ENCODE peak calls at places on chromosomes 4 and X, in six cellular contexts. B is SJCRH30, W is lung, A is PC-3, N is prostate gland, G is fibroblast of lung. S is an unnamed sample. For H3K9me3, H3K36me3 and H3K4me1, the result is how much of the 10 kb centered on the place peaks cover.

GRCh38 chrX:10433296-10433965 is 187.0 kb downstream of the MID1 start:
- DNase-seq in B (peak), W (no peak), A (no peak), N (no peak), G (no peak), S (no peak)

GRCh38 chr4:38902695-38903094 is 35.1 kb downstream of the FAM114A1 start:
- DNase-seq in B (peak), W (no peak), A (peak), N (no peak), G (peak), S (no peak)

GRCh38 chr4:139728146-139728545 is 62.5 kb downstream of the MGST2 start:
- DNase-seq in B (no peak), W (no peak), A (no peak), N (no peak), G (no peak), S (no peak)

GRCh38 chr4:74619931-74620702 is 174.2 kb downstream of the BTC start:
- DNase-seq in B (no peak), W (no peak), A (peak), N (no peak), G (peak), S (no peak)

GRCh38 chr4:80614319-80614718 is 278.8 kb downstream of the CFAP299 start:
- DNase-seq in B (no peak), W (no peak), A (no peak), N (no peak), G (no peak), S (peak)

GRCh38 chr4:7620814-7621176 is 186.1 kb upstream of the PSAPL1 start:
- DNase-seq in B (no peak), W (no peak), A (no peak), N (no peak), G (no peak), S (no peak)

GRCh38 chr4:18343581-18343980 is 322.0 kb upstream of the LCORL start:
- DNase-seq in B (no peak), W (no peak), A (no peak), N (no peak), G (no peak), S (no peak)

GRCh38 chrX:4710618-4711433 is 997.4 kb upstream of the PRKX start:
- DNase-seq in B (no peak), W (no peak), A (no peak), N (no peak), G (no peak), S (no peak)

GRCh38 chrX:63718010-63718694 is 66.9 kb downstream of the ARHGEF9 start:
- DNase-seq in B (no peak), W (no peak), A (no peak), N (no peak), G (no peak), S (no peak)

GRCh38 chr4:123017636-123018390 is 95.4 kb upstream of the NUDT6 start:
- DNase-seq in B (peak), W (no peak), A (peak), N (no peak), G (peak), S (no peak)

GRCh38 chr4:65670331-65671031 is at the start of gene EPHA5:
- DNase-seq in B (peak), W (peak), A (peak), N (peak), G (peak), S (peak)

GRCh38 chr4:60452259-60452658 is 747.9 kb upstream of the ADGRL3 start:
- DNase-seq in B (no peak), W (no peak), A (no peak), N (no peak), G (no peak), S (no peak)

GRCh38 chr4:76305033-76305687 is 1.4 kb upstream of the STBD1 start:
- DNase-seq in B (no peak), W (no peak), A (no peak), N (no peak), G (no peak), S (no peak)

GRCh38 chr4:139740531-139741041 is 75.0 kb downstream of the MGST2 start:
- DNase-seq in B (peak), W (peak), A (peak), N (peak), G (peak), S (no peak)

GRCh38 chr4:56276547-56276946 is 110.7 kb downstream of the AASDH start:
- DNase-seq in B (no peak), W (no peak), A (no peak), N (no peak), G (no peak), S (no peak)

GRCh38 chrX:89053223-89053622 is 306.2 kb downstream of the CPXCR1 start:
- DNase-seq in B (no peak), W (no peak), A (no peak), N (no peak), G (no peak), S (no peak)

GRCh38 chr4:153036931-153037330 is 100.8 kb downstream of the FHDC1 start:
- DNase-seq in B (no peak), W (no peak), A (peak), N (no peak), G (no peak), S (no peak)

GRCh38 chrX:42530027-42530426 is 247.9 kb downstream of the PPP1R2C start:
- DNase-seq in B (no peak), W (no peak), A (peak), N (no peak), G (peak), S (no peak)

GRCh38 chrX:150935466-150935865 is 37.0 kb upstream of the CD99L2 start:
- DNase-seq in B (no peak), W (no peak), A (peak), N (no peak), G (peak), S (no peak)

GRCh38 chr4:129822708-129823504 is 727.0 kb downstream of the C4orf33 start:
- DNase-seq in B (peak), W (peak), A (peak), N (no peak), G (no peak), S (no peak)

GRCh38 chrX:40734956-40735317 is 405 bp downstream of the MED14 start:
- DNase-seq in B (peak), W (no peak), A (no peak), N (peak), G (peak), S (no peak)

GRCh38 chrX:9379697-9380551 is 84.9 kb upstream of the TBL1X start:
- DNase-seq in B (no peak), W (no peak), A (peak), N (no peak), G (peak), S (no peak)

GRCh38 chr4:185771696-185772390 is 40.2 kb downstream of the SORBS2 start:
- DNase-seq in B (no peak), W (no peak), A (no peak), N (no peak), G (no peak), S (no peak)

GRCh38 chrX:47976254-47977151 is 27.3 kb downstream of the ZNF182 start:
- DNase-seq in B (no peak), W (no peak), A (no peak), N (no peak), G (no peak), S (no peak)
- H3K9me3 ChIP-seq in B (under half), W (under half), A (under half), N (under half), G (under half), S (under half)

DNA sequence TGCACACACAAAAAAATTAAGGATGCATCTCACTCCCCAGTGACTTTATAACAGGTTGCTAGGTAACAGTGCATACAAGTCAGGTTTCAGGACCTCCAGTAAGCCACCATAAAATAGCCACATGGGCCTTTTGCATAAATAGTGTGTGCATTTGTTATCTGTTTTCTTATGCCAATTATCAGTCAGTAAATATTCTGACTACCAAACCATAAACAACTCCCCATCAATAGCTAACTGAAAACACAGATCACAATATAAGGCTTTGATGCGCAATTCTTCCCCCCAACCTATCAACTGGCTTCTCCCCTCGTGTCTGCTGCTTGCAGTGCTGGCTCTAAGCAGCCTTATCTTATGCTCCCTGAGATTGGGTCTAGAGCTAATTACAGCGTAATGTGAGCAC is 55.5 kb downstream of the ZNF827 start:
- DNase-seq in B (no peak), W (no peak), A (no peak), N (no peak), G (no peak), S (no peak)
- H3K36me3 ChIP-seq in B (under half), W (under half), A (under half), N (under half), G (under half), S (under half)

GRCh38 chr4:142402156-142402555 is 443.9 kb downstream of the INPP4B start:
- DNase-seq in B (no peak), W (no peak), A (no peak), N (no peak), G (peak), S (no peak)

GRCh38 chr4:142404191-142404611 is 441.9 kb downstream of the INPP4B start:
- DNase-seq in B (peak), W (no peak), A (peak), N (no peak), G (peak), S (no peak)

GRCh38 chr4:142406051-142406549 is 440.0 kb downstream of the INPP4B start:
- DNase-seq in B (peak), W (no peak), A (peak), N (no peak), G (peak), S (no peak)

GRCh38 chr4:142405021-142405991 is 440.8 kb downstream of the INPP4B start:
- DNase-seq in B (peak), W (peak), A (peak), N (peak), G (peak), S (no peak)

DNA sequence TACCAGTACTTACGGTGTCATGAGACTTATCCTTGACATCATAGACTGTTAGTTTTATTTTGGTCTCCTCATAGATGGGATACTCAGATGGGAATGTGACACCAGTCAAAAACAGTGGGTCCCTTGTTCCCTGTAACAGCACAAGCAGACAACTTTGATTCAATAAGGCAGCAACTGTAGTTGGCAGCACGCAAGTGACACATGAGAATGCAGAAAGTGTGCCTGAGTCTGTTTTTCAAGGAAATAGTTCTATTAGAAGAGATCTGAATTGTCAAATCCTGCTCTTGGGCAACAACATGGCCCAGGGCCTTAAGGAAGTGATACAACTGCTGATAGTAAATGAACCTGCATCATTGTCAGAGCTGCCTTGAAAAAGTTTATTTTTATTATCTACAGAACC is 443.2 kb downstream of the INPP4B start:
- DNase-seq in B (peak), W (no peak), A (peak), N (peak), G (peak), S (no peak)
- H3K4me1 ChIP-seq in B (under half), W (under half), A (under half), N (under half), G (under half), S (under half)

DNA sequence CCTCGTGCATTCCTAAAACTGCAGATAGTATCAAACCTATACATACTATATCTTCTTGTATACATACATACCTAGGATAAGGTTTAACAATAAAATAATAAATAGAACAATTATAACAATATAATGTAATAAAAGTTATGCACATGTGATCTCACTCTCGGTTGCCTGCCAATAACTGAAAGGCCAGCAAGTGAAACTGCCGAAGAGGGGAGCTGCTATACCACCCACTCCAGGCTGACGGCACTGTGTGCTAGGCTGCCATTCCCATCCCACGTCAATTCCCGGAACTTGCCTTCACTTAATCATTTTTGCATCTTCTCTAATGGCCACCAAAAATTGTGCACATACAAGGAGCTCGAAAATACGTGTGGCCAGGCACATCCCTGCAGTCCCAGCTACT is 451.1 kb upstream of the FAT1 start:
- DNase-seq in B (no peak), W (no peak), A (no peak), N (no peak), G (no peak), S (no peak)
- H3K9me3 ChIP-seq in B (under half), W (under half), A (under half), N (under half), G (under half), S (under half)

DNA sequence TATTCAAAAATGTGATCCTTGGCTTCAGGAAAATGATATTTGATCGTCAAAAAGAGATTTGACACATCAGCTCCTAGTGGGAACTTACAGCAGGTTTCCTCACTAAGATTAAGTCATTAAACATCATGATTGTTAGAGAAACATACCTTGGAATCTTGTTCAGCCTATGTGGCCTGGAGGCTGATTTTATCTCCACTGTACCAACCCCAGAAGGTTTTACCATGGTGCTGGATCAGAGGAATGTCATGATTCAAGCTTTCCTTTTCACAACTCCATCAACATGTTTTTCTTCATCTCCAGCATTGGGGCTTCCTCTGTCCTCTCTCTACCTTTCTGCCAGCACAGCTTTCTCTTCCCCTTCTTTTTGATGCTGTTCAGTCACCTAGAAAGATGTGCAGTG is 68.4 kb upstream of the MID1IP1 start:
- DNase-seq in B (no peak), W (no peak), A (no peak), N (no peak), G (no peak), S (no peak)
- H3K36me3 ChIP-seq in B (under half), W (under half), A (under half), N (under half), G (under half), S (under half)